ENCODE peak calls at places on chromosomes 13 and 19, in five cellular contexts. Y is adrenal gland, G is uterus, K is GM12864, N is AG04450. W is an unnamed sample.

GRCh38 chr19:23460656-23461055 is 65.4 kb upstream of the ZNF91 start:
- DNase-seq in N (no peak), Y (no peak), G (no peak), K (no peak), W (no peak)

GRCh38 chr13:24381539-24382265 is 72.3 kb downstream of the C1QTNF9 start:
- DNase-seq in Y (no peak), N (no peak), K (no peak), G (no peak), W (peak; percentile 20)

GRCh38 chr13:99307648-99308339 is 595 bp upstream of the GPR183 start:
- DNase-seq in N (no peak), K (no peak), G (no peak), Y (no peak), W (peak; percentile 78)

GRCh38 chr19:48963371-48964204 is 1.5 kb upstream of the FTL start:
- DNase-seq in Y (peak; percentile 81), N (no peak), G (peak; percentile 87), K (no peak), W (peak; percentile 77)

GRCh38 chr19:10712041-10712440 is 5.8 kb upstream of the DNM2 start:
- DNase-seq in Y (peak; percentile 35), K (no peak), G (no peak), N (no peak), W (no peak)

GRCh38 chr19:6070179-6071102 is 39.9 kb downstream of the RFX2 start:
- DNase-seq in G (no peak), Y (no peak), K (no peak), N (no peak), W (no peak)

GRCh38 chr13:93963266-93964131 is 516.0 kb downstream of the DCT start:
- DNase-seq in N (no peak), G (no peak), Y (no peak), K (no peak), W (peak; percentile 40)

GRCh38 chr19:14120497-14120780 is 2.9 kb upstream of the PRKACA start:
- DNase-seq in N (no peak), K (no peak), Y (no peak), G (no peak), W (no peak)

GRCh38 chr13:63184693-63185092 is 1769.0 kb upstream of the PCDH20 start:
- DNase-seq in K (no peak), N (peak; percentile 38), Y (no peak), G (no peak), W (no peak)

GRCh38 chr19:32404213-32404938 is 1.2 kb upstream of the DPY19L3 start:
- DNase-seq in N (no peak), G (no peak), Y (no peak), K (no peak), W (peak; percentile 11)

GRCh38 chr19:12648088-12648487 is 18.5 kb downstream of the MAN2B1 start:
- DNase-seq in Y (no peak), N (no peak), K (no peak), G (no peak), W (no peak)

GRCh38 chr19:39935262-39935661 is 828 bp upstream of the FCGBP start:
- DNase-seq in K (no peak), N (no peak), Y (no peak), G (no peak), W (no peak)

GRCh38 chr13:31427151-31427867 is 227.5 kb downstream of the B3GLCT start:
- DNase-seq in K (no peak), G (no peak), Y (no peak), N (no peak), W (no peak)

GRCh38 chr13:98975822-98976261 is 2.0 kb downstream of the DOCK9 start:
- DNase-seq in Y (peak; percentile 9), G (no peak), K (no peak), N (no peak), W (peak; percentile 33)

GRCh38 chr13:29589234-29589633 is 6.3 kb downstream of the SLC7A1 start:
- DNase-seq in N (no peak), Y (no peak), K (no peak), G (no peak), W (peak; percentile 17)

GRCh38 chr19:49193822-49194394 is 36.3 kb downstream of the TRPM4 start:
- DNase-seq in G (no peak), N (no peak), K (no peak), Y (no peak), W (no peak)

GRCh38 chr13:59356607-59357006 is 807.1 kb downstream of the DIAPH3 start:
- DNase-seq in N (peak; percentile 16), K (no peak), G (peak; percentile 51), Y (peak; percentile 68), W (peak; percentile 1)

GRCh38 chr19:29687244-29687896 is 22.1 kb downstream of the PLEKHF1 start:
- DNase-seq in N (peak; percentile 90), K (no peak), Y (no peak), G (peak; percentile 82), W (peak; percentile 95)

GRCh38 chr13:44819245-44819644 is 170.0 kb downstream of the NUFIP1 start:
- DNase-seq in N (peak; percentile 61), Y (no peak), K (no peak), G (no peak), W (peak; percentile 76)

GRCh38 chr13:44816701-44817684 is 172.3 kb downstream of the NUFIP1 start:
- DNase-seq in Y (no peak), K (no peak), G (no peak), N (no peak), W (no peak)

GRCh38 chr13:44819762-44820161 is 169.5 kb downstream of the NUFIP1 start:
- DNase-seq in K (no peak), G (no peak), N (peak; percentile 57), Y (no peak), W (peak; percentile 54)

GRCh38 chr13:44818016-44818415 is 171.3 kb downstream of the NUFIP1 start:
- DNase-seq in N (no peak), G (no peak), K (no peak), Y (no peak), W (no peak)

GRCh38 chr13:44818428-44818827 is 170.8 kb downstream of the NUFIP1 start:
- DNase-seq in Y (no peak), N (no peak), K (no peak), G (no peak), W (peak; percentile 40)
- TF ChIP-seq CTCF in Y (no peak), N (peak; percentile 20), K (peak; percentile 2), G (no peak), W (peak; percentile 40)

GRCh38 chr19:51440052-51440451 is 18.2 kb downstream of the SIGLEC8 start:
- DNase-seq in G (no peak), K (no peak), Y (no peak), N (no peak), W (no peak)

GRCh38 chr19:51441410-51442390 is 16.6 kb downstream of the SIGLEC8 start:
- DNase-seq in Y (peak; percentile 30), G (no peak), K (peak; percentile 91), N (no peak), W (no peak)

GRCh38 chr19:51439021-51439465 is 19.2 kb downstream of the SIGLEC8 start:
- DNase-seq in Y (no peak), N (no peak), G (no peak), K (no peak), W (peak; percentile 16)

GRCh38 chr19:51440846-51441409 is 17.3 kb downstream of the SIGLEC8 start:
- DNase-seq in K (no peak), Y (peak; percentile 34), N (no peak), G (no peak), W (no peak)
- H3K4me3 ChIP-seq in K (peak overlapping the region; percentile 22), Y (no peak overlapping the region), N (no peak overlapping the region), G (no peak overlapping the region), W (no peak overlapping the region)

GRCh38 chr13:33875658-33876401 is 57.9 kb downstream of the RFC3 start:
- DNase-seq in Y (peak; percentile 52), G (no peak), N (no peak), K (no peak), W (no peak)

GRCh38 chr13:33873251-33873908 is 55.4 kb downstream of the RFC3 start:
- DNase-seq in Y (no peak), N (no peak), K (no peak), G (no peak), W (no peak)

GRCh38 chr13:33876716-33877394 is 58.9 kb downstream of the RFC3 start:
- DNase-seq in N (no peak), G (no peak), Y (no peak), K (no peak), W (no peak)

GRCh38 chr13:33872005-33872351 is 54.0 kb downstream of the RFC3 start:
- DNase-seq in Y (peak; percentile 80), K (no peak), G (no peak), N (no peak), W (peak; percentile 5)

GRCh38 chr13:33874871-33875270 is 56.9 kb downstream of the RFC3 start:
- DNase-seq in K (no peak), Y (no peak), N (no peak), G (no peak), W (no peak)
- TF ChIP-seq CTCF in K (no peak), Y (no peak), N (peak; percentile 6), G (no peak), W (peak; percentile 13)

GRCh38 chr19:1905863-1906375 is 720 bp downstream of the ADAT3 start:
- DNase-seq in Y (no peak), G (no peak), N (no peak), K (no peak), W (no peak)

GRCh38 chr19:1906985-1907562 is 1.9 kb downstream of the ADAT3 start:
- DNase-seq in G (no peak), K (no peak), N (no peak), Y (no peak), W (no peak)

GRCh38 chr19:1907563-1908363 is 2.6 kb downstream of the ADAT3 start:
- DNase-seq in Y (peak; percentile 62), G (no peak), N (no peak), K (no peak), W (no peak)

GRCh38 chr19:1910169-1910568 is 5.0 kb downstream of the ADAT3 start:
- DNase-seq in G (no peak), N (no peak), K (no peak), Y (no peak), W (peak; percentile 52)

GRCh38 chr19:1908364-1908678 is 3.1 kb downstream of the ADAT3 start:
- DNase-seq in Y (no peak), G (no peak), N (no peak), K (no peak), W (no peak)
- H3K4me3 ChIP-seq in Y (no peak overlapping the region), G (no peak overlapping the region), N (no peak overlapping the region), K (no peak overlapping the region), W (no peak overlapping the region)

DNA sequence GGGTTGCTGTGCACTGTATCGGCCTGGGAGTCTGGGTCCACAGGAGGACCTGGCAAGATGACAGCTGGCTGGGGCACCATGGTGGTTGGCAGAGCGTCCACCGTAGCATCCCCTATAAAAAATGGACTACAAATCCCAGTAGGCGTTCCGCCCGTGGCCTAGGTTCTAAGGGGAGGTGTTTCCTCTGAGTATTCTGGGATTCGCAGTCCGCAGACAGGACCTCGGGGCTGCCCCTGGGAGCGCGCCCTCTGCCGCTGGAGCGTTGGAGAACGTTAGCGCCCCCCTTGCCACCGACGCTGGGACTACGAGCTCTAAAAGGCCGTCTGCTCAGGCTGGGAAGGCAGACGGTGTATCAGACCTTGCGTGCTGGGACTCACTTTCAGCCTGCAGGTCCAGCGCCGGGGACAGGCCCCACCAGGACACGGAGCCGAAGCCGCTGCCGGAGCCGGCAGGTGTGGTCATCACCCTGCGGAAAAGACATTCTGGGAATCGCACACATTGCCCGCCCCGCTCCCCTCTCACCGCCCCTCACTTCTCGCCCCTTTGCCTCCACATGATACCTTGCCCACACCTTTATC is 372 bp downstream of the DNAAF3 start:
- DNase-seq in K (no peak), Y (peak; percentile 83), N (no peak), G (peak; percentile 45), W (peak; percentile 65)
- TF ChIP-seq CTCF in K (peak; percentile 24), Y (peak; percentile 16), N (peak; percentile 62), G (no peak), W (peak; percentile 53)

GRCh38 chr13:43831088-43831487 is 44.3 kb upstream of the ENOX1 start:
- DNase-seq in N (no peak), Y (no peak), G (no peak), K (no peak), W (peak; percentile 63)

GRCh38 chr13:43835701-43836100 is 43.8 kb downstream of the CCDC122 start:
- DNase-seq in N (no peak), Y (no peak), K (no peak), G (no peak), W (peak; percentile 78)

GRCh38 chr13:43830481-43830873 is 43.7 kb upstream of the ENOX1 start:
- DNase-seq in G (no peak), N (peak; percentile 45), Y (no peak), K (no peak), W (peak; percentile 93)
- H3K4me3 ChIP-seq in G (no peak overlapping the region), N (no peak overlapping the region), Y (no peak overlapping the region), K (no peak overlapping the region), W (peak overlapping the region; percentile 31)

W was measured in fibroblast of villous mesenchyme.